ENCODE peak calls at places on chromosomes 3 and 15, in seven cellular contexts. J, X, K, W, T, S and P are unnamed samples.

GRCh38 chr15:81469154-81469553 is 95.1 kb upstream of the TMC3 start:
- DNase-seq in K (no peak), S (no peak), W (no peak), X (no peak), T (no peak), J (no peak), P (no peak)

GRCh38 chr15:51310064-51310463 is 28.3 kb downstream of the CYP19A1 start:
- DNase-seq in W (no peak), J (peak), K (no peak), S (no peak), X (peak), T (no peak), P (no peak)

GRCh38 chr3:134495980-134496379 is 10.1 kb downstream of the CEP63 start:
- DNase-seq in J (no peak), W (no peak), K (no peak), X (no peak), T (no peak), S (no peak), P (no peak)

GRCh38 chr3:167716920-167717319 is 17.8 kb downstream of the PDCD10 start:
- DNase-seq in S (peak), W (no peak), K (no peak), J (no peak), T (no peak), X (no peak), P (no peak)

GRCh38 chr15:83115831-83116565 is 8.6 kb downstream of the TM6SF1 start:
- DNase-seq in K (no peak), S (no peak), J (no peak), X (no peak), W (no peak), T (no peak), P (no peak)

GRCh38 chr15:51134416-51135199 is 39.9 kb upstream of the TNFAIP8L3 start:
- DNase-seq in T (no peak), J (peak), S (no peak), X (no peak), K (no peak), W (no peak), P (no peak)

GRCh38 chr15:95972136-95972553 is 358.4 kb upstream of the NR2F2 start:
- DNase-seq in J (peak), K (no peak), T (no peak), S (no peak), W (no peak), X (peak), P (no peak)

GRCh38 chr15:29040367-29040745 is 154.6 kb downstream of the APBA2 start:
- DNase-seq in T (no peak), K (no peak), S (no peak), W (no peak), X (no peak), J (no peak), P (no peak)

GRCh38 chr3:100893108-100893507 is 100.1 kb downstream of the ABI3BP start:
- DNase-seq in K (no peak), S (no peak), X (peak), W (no peak), J (no peak), T (no peak), P (no peak)

GRCh38 chr3:63753567-63753966 is 65.5 kb upstream of the C3orf49 start:
- DNase-seq in S (no peak), J (peak), T (no peak), K (no peak), X (peak), W (no peak), P (no peak)

GRCh38 chr3:145849115-145849514 is 311.9 kb downstream of the PLOD2 start:
- DNase-seq in S (no peak), J (peak), K (no peak), X (no peak), W (no peak), T (no peak), P (no peak)

GRCh38 chr15:77830041-77830440 is 197.3 kb upstream of the LINGO1 start:
- DNase-seq in X (peak), W (no peak), S (no peak), K (no peak), T (no peak), J (peak), P (no peak)

GRCh38 chr3:127590282-127590592 is 296 bp downstream of the TPRA1 start:
- DNase-seq in J (peak), T (peak), S (no peak), K (no peak), W (no peak), X (no peak), P (peak)

GRCh38 chr15:67827561-67828378 is 2.5 kb downstream of the SKOR1 start:
- DNase-seq in S (no peak), W (no peak), K (no peak), X (no peak), T (no peak), J (no peak), P (no peak)

GRCh38 chr3:155870945-155871745 is 695 bp downstream of the GMPS start:
- DNase-seq in K (peak), X (peak), W (peak), J (peak), S (peak), T (peak), P (peak)

GRCh38 chr3:13148126-13148525 is 74.9 kb upstream of the IQSEC1 start:
- DNase-seq in J (no peak), X (no peak), W (no peak), K (no peak), T (no peak), S (no peak), P (no peak)

GRCh38 chr3:39651993-39652739 is 157.2 kb upstream of the MYRIP start:
- DNase-seq in K (no peak), W (no peak), S (no peak), J (no peak), T (no peak), X (no peak), P (no peak)

GRCh38 chr15:51281368-51281967 is 56.9 kb downstream of the CYP19A1 start:
- DNase-seq in X (peak), J (peak), S (peak), W (peak), T (no peak), K (peak), P (peak)

GRCh38 chr3:188306435-188306980 is 152.6 kb downstream of the LPP start:
- DNase-seq in X (no peak), J (no peak), K (no peak), T (no peak), S (no peak), W (no peak), P (no peak)

GRCh38 chr15:68252925-68253534 is 23.5 kb upstream of the CLN6 start:
- DNase-seq in X (peak), T (peak), K (peak), J (peak), S (peak), W (peak), P (peak)

GRCh38 chr3:111901617-111902016 is 42.6 kb downstream of the PHLDB2 start:
- DNase-seq in X (no peak), W (no peak), J (no peak), T (no peak), K (no peak), S (no peak), P (no peak)

GRCh38 chr15:41115652-41116115 is 396 bp downstream of the INO80 start:
- DNase-seq in X (peak), W (peak), T (peak), J (peak), K (peak), S (peak), P (peak)

GRCh38 chr3:38649500-38650247 is at the start of gene SCN5A:
- DNase-seq in T (peak), S (peak), X (peak), K (no peak), W (peak), J (peak), P (peak)

GRCh38 chr3:42569743-42570142 is 12.0 kb downstream of the SEC22C start:
- DNase-seq in S (no peak), W (no peak), K (no peak), X (no peak), J (no peak), T (no peak), P (no peak)

GRCh38 chr3:58534592-58535494 is 2.1 kb downstream of the ACOX2 start:
- DNase-seq in X (no peak), K (no peak), J (no peak), S (no peak), T (no peak), W (no peak), P (no peak)

GRCh38 chr3:43095370-43095769 is 10.5 kb downstream of the POMGNT2 start:
- DNase-seq in T (no peak), K (no peak), J (no peak), W (no peak), X (no peak), S (no peak), P (no peak)

GRCh38 chr3:106533097-106533496 is 664.3 kb upstream of the CBLB start:
- DNase-seq in K (no peak), W (no peak), X (peak), T (no peak), J (peak), S (no peak), P (no peak)

GRCh38 chr3:169034401-169034800 is 629.1 kb downstream of the MECOM start:
- DNase-seq in W (no peak), K (no peak), J (peak), S (no peak), T (no peak), X (peak), P (no peak)

GRCh38 chr15:83561661-83562060 is 92.3 kb upstream of the ADAMTSL3 start:
- DNase-seq in W (no peak), S (no peak), J (no peak), T (no peak), K (no peak), X (no peak), P (no peak)

GRCh38 chr15:71136159-71137137 is 21.2 kb downstream of the THSD4 start:
- DNase-seq in X (peak), W (no peak), T (no peak), S (peak), J (peak), K (no peak), P (no peak)

GRCh38 chr3:137121704-137122314 is 164.0 kb downstream of the IL20RB start:
- DNase-seq in T (no peak), W (no peak), J (peak), S (peak), X (peak), K (peak), P (peak)

GRCh38 chr3:107988464-107989156 is 102.2 kb downstream of the CD47 start:
- DNase-seq in S (peak), T (no peak), X (peak), K (no peak), J (peak), W (peak), P (no peak)

GRCh38 chr3:126304704-126305103 is 52.5 kb downstream of the KLF15 start:
- DNase-seq in K (no peak), X (peak), J (peak), S (no peak), T (no peak), W (no peak), P (no peak)

GRCh38 chr3:74445541-74445940 is 168.9 kb downstream of the CNTN3 start:
- DNase-seq in T (no peak), J (no peak), X (no peak), K (no peak), S (no peak), W (no peak), P (no peak)

GRCh38 chr3:129228891-129229585 is 20.4 kb upstream of the COPG1 start:
- DNase-seq in S (peak), W (no peak), X (peak), K (no peak), T (no peak), J (peak), P (no peak)

GRCh38 chr3:102002056-102002455 is 152.7 kb downstream of the NFKBIZ start:
- DNase-seq in J (no peak), K (no peak), W (no peak), T (no peak), X (no peak), S (no peak), P (no peak)

GRCh38 chr3:48686538-48687219 is 964 bp upstream of the NCKIPSD start:
- DNase-seq in J (no peak), T (no peak), S (no peak), W (no peak), K (no peak), X (no peak), P (no peak)

GRCh38 chr3:98884675-98885371 is 16.7 kb downstream of the DCBLD2 start:
- DNase-seq in X (peak), T (no peak), S (no peak), W (no peak), K (no peak), J (peak), P (no peak)

GRCh38 chr3:100103558-100104441 is 10.5 kb downstream of the FILIP1L start:
- DNase-seq in W (peak), S (no peak), J (peak), K (peak), X (peak), T (no peak), P (peak)

GRCh38 chr3:23283625-23284024 is 80.5 kb downstream of the UBE2E2 start:
- DNase-seq in S (no peak), T (no peak), W (no peak), J (no peak), K (no peak), X (no peak), P (no peak)

GRCh38 chr15:31325976-31326728 is 483 bp upstream of the KLF13 start:
- DNase-seq in K (peak), J (peak), X (peak), W (peak), T (peak), S (peak), P (peak)
- TF ChIP-seq CTCF in K (no peak), J (no peak), X (no peak), W (no peak), T (no peak), S (no peak), P (no peak)

DNA sequence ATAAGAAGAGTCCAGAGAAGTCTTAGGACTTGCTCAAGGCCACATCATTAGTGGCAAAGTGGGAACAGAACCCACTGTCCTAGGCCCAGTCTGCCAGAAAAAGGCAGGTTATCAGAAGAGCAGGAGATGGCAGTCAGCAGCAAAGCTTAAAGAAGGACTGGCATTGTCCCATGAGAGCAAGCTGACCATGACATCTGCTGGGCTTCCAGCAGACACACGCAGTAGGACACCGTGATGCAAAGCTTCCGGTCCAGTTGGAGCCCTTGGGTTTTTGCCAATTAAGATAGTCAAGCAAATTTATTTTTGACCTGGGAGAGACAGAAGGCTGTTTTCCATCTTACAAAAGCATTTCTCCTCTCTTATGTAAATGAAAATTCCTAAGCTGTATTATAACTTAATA is 42.1 kb downstream of the ZBTB38 start:
- DNase-seq in K (no peak), X (peak), W (no peak), T (no peak), S (peak), J (peak), P (no peak)
- TF ChIP-seq CTCF in K (no peak), X (no peak), W (no peak), T (no peak), S (no peak), J (no peak), P (no peak)

GRCh38 chr15:85005319-85005718 is 23.7 kb downstream of the PDE8A start:
- DNase-seq in K (no peak), W (no peak), T (no peak), X (peak), S (no peak), J (no peak), P (no peak)
- TF ChIP-seq CTCF in K (peak), W (no peak), T (no peak), X (no peak), S (peak), J (peak), P (no peak)

GRCh38 chr3:119380697-119381096 is 82.7 kb downstream of the TMEM39A start:
- DNase-seq in W (no peak), X (peak), J (peak), S (peak), T (no peak), K (no peak), P (no peak)
- TF ChIP-seq CTCF in W (no peak), X (peak), J (no peak), S (no peak), T (no peak), K (no peak), P (no peak)

GRCh38 chr15:58762731-58763130 is 8.4 kb upstream of the MINDY2 start:
- DNase-seq in J (no peak), X (no peak), K (no peak), T (no peak), S (no peak), W (no peak), P (no peak)
- TF ChIP-seq CTCF in J (no peak), X (no peak), K (no peak), T (no peak), S (no peak), W (no peak), P (no peak)

GRCh38 chr3:116453676-116454346 is 8.5 kb upstream of the LSAMP start:
- DNase-seq in W (no peak), X (peak), J (peak), K (no peak), T (no peak), S (no peak), P (no peak)
- TF ChIP-seq CTCF in W (no peak), X (no peak), J (peak), K (peak), T (no peak), S (no peak), P (no peak)